ENCODE peak calls at places on chromosome 17, in nine cellular contexts. Y is heart left ventricle, L is HCT116, R is adrenal gland, C is testis, N is nephron progenitor cell, X is ovary, V is heart right ventricle, O is IMR-90. Z is an unnamed sample.

GRCh38 chr17:76371656-76372628 is 12.5 kb upstream of the SPHK1 start:
- DNase-seq in V (no peak), N (no peak), O (peak), R (no peak), Y (no peak), C (no peak), X (no peak), L (no peak), Z (peak)

GRCh38 chr17:46832945-46833839 is 14.7 kb upstream of the WNT3 start:
- DNase-seq in N (no peak), O (peak), V (peak), Y (peak), C (peak), L (no peak), R (no peak), X (no peak), Z (peak)

GRCh38 chr17:41512789-41513547 is 5.7 kb downstream of the KRT15 start:
- DNase-seq in L (no peak), N (no peak), O (no peak), X (no peak), V (no peak), C (no peak), Y (no peak), R (no peak), Z (no peak)

GRCh38 chr17:7538891-7539290 is 10.0 kb upstream of the TNFSF12 start:
- DNase-seq in Y (no peak), C (no peak), X (no peak), N (no peak), R (no peak), O (peak), L (no peak), V (no peak), Z (no peak)

GRCh38 chr17:70896843-70897242 is 727.5 kb downstream of the KCNJ2 start:
- DNase-seq in X (no peak), C (no peak), R (no peak), Y (no peak), O (no peak), N (no peak), V (no peak), L (no peak), Z (no peak)

GRCh38 chr17:66789093-66789492 is 45.8 kb upstream of the CACNG5 start:
- DNase-seq in Y (no peak), R (no peak), V (no peak), L (no peak), C (peak), O (no peak), X (no peak), N (no peak), Z (no peak)

GRCh38 chr17:18227635-18228034 is 2.2 kb downstream of the LLGL1 start:
- DNase-seq in X (no peak), N (no peak), O (no peak), C (no peak), L (no peak), V (no peak), Y (no peak), R (no peak), Z (no peak)

GRCh38 chr17:81198826-81199481 is 23.8 kb downstream of the CEP131 start:
- DNase-seq in O (no peak), Y (no peak), X (no peak), L (no peak), V (no peak), N (no peak), C (peak), R (no peak), Z (no peak)

GRCh38 chr17:80790981-80791742 is 200.5 kb upstream of the CHMP6 start:
- DNase-seq in C (no peak), R (no peak), X (no peak), Y (no peak), O (no peak), V (no peak), L (no peak), N (no peak), Z (no peak)

GRCh38 chr17:8724451-8724850 is 20.2 kb downstream of the CCDC42 start:
- DNase-seq in O (no peak), X (no peak), L (no peak), V (no peak), Y (no peak), C (no peak), N (no peak), R (no peak), Z (no peak)

GRCh38 chr17:29243792-29244191 is 2.9 kb upstream of the CRYBA1 start:
- DNase-seq in C (peak), V (no peak), X (no peak), R (peak), L (no peak), O (peak), N (no peak), Y (no peak), Z (no peak)

GRCh38 chr17:29242790-29243189 is 3.9 kb upstream of the CRYBA1 start:
- DNase-seq in X (no peak), N (no peak), O (no peak), V (no peak), Y (no peak), L (no peak), C (no peak), R (no peak), Z (no peak)

GRCh38 chr17:29242051-29242450 is 4.6 kb upstream of the CRYBA1 start:
- DNase-seq in N (no peak), L (no peak), C (no peak), V (no peak), X (no peak), Y (no peak), R (no peak), O (no peak), Z (no peak)

GRCh38 chr17:29240477-29240876 is 6.2 kb upstream of the CRYBA1 start:
- DNase-seq in O (peak), N (no peak), R (no peak), C (no peak), V (no peak), Y (no peak), L (no peak), X (no peak), Z (no peak)

DNA sequence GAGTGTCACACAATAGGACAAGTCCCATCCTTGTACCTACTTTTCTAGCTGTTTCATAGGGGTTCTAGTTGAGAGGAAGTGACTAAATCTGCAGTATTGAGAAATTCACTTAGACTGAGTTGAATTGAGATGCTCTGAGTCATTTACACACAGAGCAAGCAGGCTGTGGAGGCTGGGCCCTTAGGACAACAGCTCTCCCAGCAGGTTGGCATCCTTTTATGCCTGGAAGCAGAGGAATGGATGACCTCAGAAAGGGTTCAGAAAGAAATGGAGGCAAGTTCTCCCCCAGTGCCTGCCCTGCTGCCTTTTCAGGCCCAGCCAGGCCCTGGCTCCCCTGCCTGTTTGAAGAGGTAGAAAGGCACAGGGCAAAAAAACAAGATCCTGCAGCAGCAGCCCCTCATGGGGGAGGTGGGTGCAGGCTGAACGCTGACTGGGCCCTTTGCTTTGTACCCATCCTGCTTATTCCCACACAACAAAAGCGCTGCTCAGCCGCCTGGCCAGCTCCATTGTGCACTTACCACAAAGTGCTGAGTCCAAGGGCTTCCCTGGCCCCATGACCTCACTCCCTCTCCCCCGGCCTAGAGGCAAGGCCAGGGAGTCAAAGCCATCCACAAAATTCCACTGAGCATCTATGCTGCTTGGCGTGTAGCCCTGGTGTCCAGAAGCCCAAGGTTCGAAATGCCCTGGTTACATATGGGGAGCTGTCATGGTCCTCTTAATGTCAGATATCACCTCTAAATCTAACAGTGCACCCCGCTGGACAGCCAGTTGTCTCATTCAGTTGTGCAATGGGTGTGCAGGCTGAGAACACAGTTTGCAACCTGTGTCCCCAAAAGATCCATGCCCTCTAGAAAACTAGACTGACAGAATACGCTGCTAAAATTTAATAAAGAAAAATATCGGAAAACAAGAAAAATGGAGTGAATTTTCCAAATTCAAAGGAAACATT is 5.4 kb upstream of the CRYBA1 start:
- DNase-seq in O (peak), R (peak), X (no peak), L (peak), V (no peak), N (peak), C (no peak), Y (peak), Z (peak)
- TF ChIP-seq CTCF in O (peak), R (no peak), X (no peak), L (no peak), V (no peak), N (no peak), C (no peak), Y (no peak), Z (peak)

GRCh38 chr17:47950448-47950847 is 7.2 kb downstream of the PRR15L start:
- DNase-seq in O (no peak), C (no peak), X (no peak), R (no peak), N (no peak), V (no peak), Y (no peak), L (no peak), Z (no peak)

GRCh38 chr17:47952181-47953021 is 5.3 kb downstream of the PRR15L start:
- DNase-seq in C (no peak), R (no peak), X (no peak), V (no peak), N (no peak), O (no peak), Y (no peak), L (no peak), Z (no peak)

GRCh38 chr17:47956818-47957590 is 679 bp downstream of the PRR15L start:
- DNase-seq in X (no peak), L (no peak), R (no peak), N (no peak), C (no peak), V (no peak), O (peak), Y (no peak), Z (no peak)

GRCh38 chr17:47955497-47956461 is 1.9 kb downstream of the PRR15L start:
- DNase-seq in C (no peak), O (no peak), N (no peak), R (no peak), Y (no peak), X (no peak), V (no peak), L (no peak), Z (no peak)

DNA sequence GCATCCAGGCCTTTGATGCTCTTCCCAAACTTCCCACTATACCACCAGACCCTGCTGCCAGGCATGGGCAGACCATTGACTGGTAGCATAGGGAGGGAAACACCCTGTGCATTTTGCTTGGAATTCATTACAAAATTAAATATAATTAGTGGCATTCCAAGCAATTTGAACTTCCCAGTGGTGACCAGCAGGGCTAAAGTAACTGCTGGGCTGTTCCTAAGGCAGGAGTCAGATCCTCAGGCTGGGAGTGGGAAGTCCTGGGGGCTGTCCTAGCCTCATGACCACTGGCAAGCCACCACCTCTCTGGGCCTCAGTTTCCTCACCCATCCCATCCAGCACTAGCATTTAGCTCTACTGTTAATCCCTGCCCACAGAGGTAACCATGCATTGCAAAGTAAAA is 3.7 kb downstream of the PRR15L start:
- DNase-seq in X (no peak), R (no peak), Y (no peak), O (no peak), L (no peak), N (no peak), C (no peak), V (no peak), Z (no peak)
- TF ChIP-seq CTCF in X (no peak), R (no peak), Y (no peak), O (peak), L (no peak), N (no peak), C (no peak), V (no peak), Z (no peak)

DNA sequence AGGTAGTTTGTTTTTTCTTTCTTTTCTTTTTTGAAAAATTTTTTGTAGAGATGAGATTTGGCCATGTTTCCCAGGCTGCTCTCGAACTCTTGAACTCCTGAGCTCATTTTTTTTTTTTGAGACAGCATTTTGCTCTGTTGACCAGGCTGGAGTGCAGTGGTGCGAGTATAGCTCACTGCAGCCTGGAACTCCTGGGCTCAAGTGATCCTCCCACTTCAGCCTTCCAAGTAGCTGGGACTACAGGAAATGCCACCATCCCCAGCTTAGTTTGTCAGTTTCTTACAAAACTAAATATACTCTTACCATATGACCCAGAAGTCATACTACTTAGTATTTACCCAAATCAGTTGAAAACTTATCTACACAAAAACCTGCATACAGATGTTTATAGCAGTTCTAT is 14.4 kb upstream of the FBXO47 start:
- DNase-seq in C (no peak), N (no peak), V (no peak), Y (no peak), X (no peak), L (no peak), R (no peak), O (peak), Z (no peak)
- TF ChIP-seq CTCF in C (no peak), N (no peak), V (no peak), Y (no peak), X (no peak), L (no peak), R (no peak), O (no peak), Z (no peak)

GRCh38 chr17:17191961-17192381 is 14.2 kb downstream of the PLD6 start:
- DNase-seq in N (no peak), O (peak), R (no peak), V (no peak), Y (peak), C (no peak), X (no peak), L (no peak), Z (no peak)
- TF ChIP-seq CTCF in N (no peak), O (no peak), R (no peak), V (no peak), Y (no peak), C (no peak), X (no peak), L (no peak), Z (no peak)

GRCh38 chr17:58136669-58137279 is 11.4 kb upstream of the OR4D1 start:
- DNase-seq in Y (no peak), N (no peak), X (no peak), L (peak), R (no peak), O (no peak), V (no peak), C (no peak), Z (no peak)
- TF ChIP-seq CTCF in Y (no peak), N (peak), X (no peak), L (peak), R (no peak), O (peak), V (peak), C (no peak), Z (peak)